ENCODE peak calls at places on chromosomes 6 and 20, in eight cellular contexts. N, I, E, K, F, Y, R and H are unnamed samples. For H3K27me3, the result is how much of the 10 kb centered on the place peaks cover.

GRCh38 chr6:129786548-129786947 is 74.6 kb downstream of the TMEM244 start:
- DNase-seq in R (no peak), F (no peak), I (no peak), N (no peak), E (no peak), Y (peak), K (peak), H (peak)

GRCh38 chr6:11139051-11139960 is 27.8 kb upstream of the ERVFRD-1 start:
- DNase-seq in K (peak), Y (peak), E (no peak), R (no peak), N (no peak), F (no peak), I (no peak), H (peak)

GRCh38 chr6:77416839-77417238 is 46.5 kb downstream of the HTR1B start:
- DNase-seq in K (no peak), Y (no peak), N (no peak), F (no peak), E (no peak), I (no peak), R (no peak), H (no peak)

GRCh38 chr6:12384417-12384912 is 94.3 kb downstream of the EDN1 start:
- DNase-seq in N (no peak), F (no peak), I (no peak), K (no peak), E (no peak), R (no peak), Y (no peak), H (no peak)

GRCh38 chr6:142207265-142207877 is 60.3 kb downstream of the VTA1 start:
- DNase-seq in I (peak), F (peak), Y (peak), N (peak), K (peak), R (peak), E (peak), H (peak)

GRCh38 chr6:99879431-99879830 is 114.6 kb downstream of the MCHR2 start:
- DNase-seq in K (no peak), I (no peak), E (no peak), R (no peak), F (no peak), N (no peak), Y (no peak), H (no peak)

GRCh38 chr6:157242791-157243190 is 80.5 kb downstream of the TMEM242 start:
- DNase-seq in K (no peak), Y (no peak), F (no peak), R (no peak), E (no peak), I (no peak), N (no peak), H (no peak)

GRCh38 chr6:138162104-138162946 is 586 bp downstream of the ARFGEF3 start:
- DNase-seq in K (peak), F (no peak), R (no peak), Y (no peak), E (no peak), N (no peak), I (peak), H (no peak)

GRCh38 chr6:81998432-81998831 is 246.0 kb upstream of the TENT5A start:
- DNase-seq in F (no peak), I (no peak), R (no peak), E (no peak), N (no peak), K (peak), Y (peak), H (peak)

GRCh38 chr6:44002071-44002590 is 125.1 kb downstream of the MRPL14 start:
- DNase-seq in Y (no peak), R (peak), I (peak), F (no peak), K (no peak), E (peak), N (no peak), H (no peak)

GRCh38 chr6:7112741-7113313 is 5.1 kb downstream of the RREB1 start:
- DNase-seq in E (peak), I (peak), N (no peak), Y (no peak), F (peak), R (peak), K (peak), H (no peak)

GRCh38 chr6:65937982-65938381 is 231.0 kb upstream of the EYS start:
- DNase-seq in E (no peak), K (no peak), N (no peak), R (no peak), F (peak), I (no peak), Y (no peak), H (no peak)

GRCh38 chr6:168299541-168300511 is 19.8 kb downstream of the DACT2 start:
- DNase-seq in R (no peak), F (no peak), E (no peak), N (no peak), K (no peak), I (no peak), Y (no peak), H (no peak)

GRCh38 chr20:50919567-50919966 is 11.7 kb downstream of the ADNP start:
- DNase-seq in F (no peak), K (peak), R (no peak), E (no peak), Y (peak), I (peak), N (no peak), H (no peak)

GRCh38 chr20:22729616-22730236 is 145.4 kb upstream of the FOXA2 start:
- DNase-seq in E (no peak), K (no peak), F (no peak), Y (no peak), I (no peak), R (no peak), N (no peak), H (no peak)

GRCh38 chr6:140857734-140858380 is 1274.9 kb upstream of the GJE1 start:
- DNase-seq in K (peak), R (no peak), Y (peak), N (peak), I (no peak), F (no peak), E (no peak), H (no peak)

GRCh38 chr6:35602133-35602946 is 86.4 kb downstream of the FKBP5 start:
- DNase-seq in Y (peak), E (no peak), R (no peak), N (no peak), F (no peak), I (no peak), K (peak), H (no peak)

GRCh38 chr20:34615477-34615876 is 57.0 kb downstream of the MAP1LC3A start:
- DNase-seq in R (no peak), E (no peak), K (peak), I (no peak), Y (peak), N (no peak), F (no peak), H (no peak)

GRCh38 chr6:149960488-149960887 is 3.3 kb upstream of the ULBP1 start:
- DNase-seq in Y (no peak), E (no peak), K (no peak), R (no peak), I (no peak), N (no peak), F (no peak), H (no peak)
- H3K27me3 ChIP-seq in Y (under half), E (half or more), K (under half), R (under half), I (under half), N (under half), F (under half), H (under half)

DNA sequence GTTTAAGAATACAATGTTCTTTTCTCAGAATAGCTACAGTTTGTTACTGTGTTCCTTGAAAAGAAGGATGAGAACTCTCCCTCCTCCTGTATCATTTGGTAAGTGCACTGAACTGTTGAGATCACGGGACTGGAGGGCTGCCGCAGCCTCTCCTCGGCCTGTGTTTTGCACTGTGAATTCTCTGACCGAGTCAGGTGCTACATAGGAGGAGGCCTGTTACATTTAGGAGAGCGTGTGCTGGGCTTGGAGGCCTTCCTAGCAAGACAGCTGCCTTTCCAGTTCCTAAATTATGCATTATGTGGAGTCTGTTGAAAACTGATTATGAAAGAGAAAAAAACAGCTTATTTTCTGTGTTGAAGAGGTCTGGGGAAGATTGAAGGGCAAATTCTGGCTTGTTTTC is 2.6 kb downstream of the TMC2 start:
- DNase-seq in N (no peak), F (no peak), E (no peak), K (no peak), R (no peak), I (no peak), Y (no peak), H (no peak)
- H3K27me3 ChIP-seq in N (half or more), F (under half), E (under half), K (under half), R (under half), I (under half), Y (half or more), H (under half)

GRCh38 chr20:57317316-57317788 is 12.3 kb upstream of the SPO11 start:
- DNase-seq in E (no peak), R (no peak), K (peak), F (no peak), Y (no peak), N (no peak), I (no peak), H (no peak)

GRCh38 chr20:57316795-57317201 is 12.8 kb upstream of the SPO11 start:
- DNase-seq in F (no peak), I (no peak), E (no peak), Y (no peak), R (no peak), K (no peak), N (no peak), H (no peak)

GRCh38 chr20:57315083-57315963 is 14.3 kb upstream of the SPO11 start:
- DNase-seq in R (no peak), F (no peak), I (no peak), N (no peak), E (no peak), Y (no peak), K (no peak), H (no peak)

GRCh38 chr20:57317789-57318371 is 11.7 kb upstream of the SPO11 start:
- DNase-seq in E (no peak), I (no peak), Y (no peak), N (no peak), F (no peak), R (no peak), K (no peak), H (no peak)

GRCh38 chr20:57315964-57316480 is 13.6 kb upstream of the SPO11 start:
- DNase-seq in Y (no peak), I (no peak), E (no peak), N (no peak), K (no peak), F (no peak), R (no peak), H (no peak)
- H3K27me3 ChIP-seq in Y (under half), I (under half), E (under half), N (under half), K (under half), F (under half), R (under half), H (under half)

GRCh38 chr20:63475209-63475608 is 2.8 kb upstream of the KCNQ2 start:
- DNase-seq in N (no peak), K (peak), R (peak), Y (peak), E (no peak), F (no peak), I (no peak), H (no peak)
- H3K27me3 ChIP-seq in N (half or more), K (under half), R (under half), Y (half or more), E (under half), F (under half), I (under half), H (half or more)

DNA sequence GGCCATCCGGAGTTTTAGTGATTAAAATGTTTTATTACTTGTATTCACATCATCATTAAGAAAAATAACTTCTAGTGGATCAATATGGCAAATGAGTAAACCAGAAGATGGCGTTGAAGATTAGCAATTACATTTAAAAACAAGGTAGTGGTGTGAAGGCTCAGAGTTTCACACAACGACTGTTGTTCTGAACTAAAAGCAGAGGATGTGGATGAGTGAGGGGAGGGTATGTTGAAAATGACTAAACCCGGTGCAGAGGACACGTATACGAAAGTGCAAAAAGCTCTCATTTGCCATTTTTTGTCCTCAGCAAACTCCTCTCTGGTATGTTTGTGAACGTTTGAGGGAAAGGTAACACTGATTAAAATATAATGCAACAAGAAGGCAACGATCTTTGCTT is 1.9 kb upstream of the IRF4 start:
- DNase-seq in F (no peak), N (no peak), E (no peak), K (no peak), R (no peak), Y (no peak), I (no peak), H (no peak)
- H3K27me3 ChIP-seq in F (under half), N (under half), E (half or more), K (under half), R (under half), Y (half or more), I (under half), H (half or more)

DNA sequence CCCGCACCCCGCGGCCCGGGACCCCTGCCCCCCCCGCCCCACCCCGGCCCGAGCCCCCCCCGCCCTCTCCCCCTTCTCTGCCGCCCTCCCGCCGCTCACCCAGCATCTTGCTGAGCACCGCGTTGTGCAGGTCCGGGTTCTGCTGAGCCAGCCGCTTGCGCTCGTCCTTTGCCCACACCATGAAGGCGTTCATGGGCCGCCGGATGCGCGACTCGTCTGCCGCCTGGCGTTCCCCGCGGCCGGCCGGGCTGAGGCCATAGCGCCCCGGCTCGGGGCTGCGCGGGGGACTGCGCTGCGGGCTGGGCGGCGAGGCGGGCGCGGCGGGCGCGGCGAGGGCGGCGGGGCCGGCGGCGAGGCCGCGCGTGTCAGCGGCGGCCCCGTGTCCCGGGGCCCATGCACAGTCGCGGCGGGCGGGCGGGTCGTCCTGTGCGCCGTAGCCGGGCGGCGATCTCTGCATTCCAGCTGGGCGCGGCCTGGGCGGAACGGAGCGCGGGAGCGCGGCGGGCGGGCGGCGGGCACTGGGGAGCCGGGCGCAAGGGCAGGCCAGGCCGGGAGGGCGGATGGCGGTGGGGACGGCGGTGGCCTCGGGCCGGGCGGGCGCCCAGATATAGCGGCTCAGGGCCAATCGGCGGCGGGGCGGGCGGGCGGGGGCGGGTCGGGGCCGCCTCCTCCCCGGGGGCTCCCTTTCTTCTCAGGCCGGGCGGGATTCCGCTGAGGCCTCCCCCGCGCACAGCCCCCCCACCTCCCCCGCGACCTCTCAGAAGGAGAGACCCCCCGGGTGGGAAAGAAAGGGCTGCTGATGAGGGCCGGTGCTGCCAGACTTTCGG is at the start of gene SOX18:
- DNase-seq in Y (peak), N (no peak), E (no peak), I (no peak), K (no peak), F (peak), R (peak), H (peak)
- H3K27me3 ChIP-seq in Y (half or more), N (half or more), E (under half), I (under half), K (under half), F (under half), R (under half), H (under half)

DNA sequence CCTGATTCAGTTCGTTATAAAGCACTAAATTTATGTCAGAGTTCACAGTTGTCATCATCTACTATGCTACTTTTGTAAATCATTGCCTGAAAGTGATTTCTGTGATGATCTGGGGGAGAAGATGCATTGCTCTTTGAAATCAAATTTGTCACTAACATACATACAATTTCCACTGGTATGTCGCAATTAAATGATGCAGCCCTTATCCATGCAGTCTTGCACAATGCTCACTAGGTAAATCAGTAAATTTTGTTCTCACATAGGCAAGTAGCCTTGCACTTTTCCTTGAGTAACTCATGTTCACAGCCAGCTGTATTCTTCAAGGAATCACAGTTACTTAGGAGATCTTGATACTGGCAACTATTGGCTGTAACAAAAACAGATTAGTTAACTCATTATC is 20.8 kb downstream of the CRISP2 start:
- DNase-seq in F (no peak), K (peak), Y (no peak), E (no peak), I (no peak), N (no peak), R (no peak), H (no peak)
- H3K27me3 ChIP-seq in F (under half), K (under half), Y (under half), E (under half), I (under half), N (under half), R (under half), H (under half)

GRCh38 chr20:56820984-56821383 is 191.9 kb downstream of the TFAP2C start:
- DNase-seq in Y (no peak), E (no peak), R (no peak), N (no peak), I (no peak), K (no peak), F (no peak), H (no peak)
- H3K27me3 ChIP-seq in Y (under half), E (half or more), R (under half), N (under half), I (under half), K (under half), F (under half), H (half or more)

DNA sequence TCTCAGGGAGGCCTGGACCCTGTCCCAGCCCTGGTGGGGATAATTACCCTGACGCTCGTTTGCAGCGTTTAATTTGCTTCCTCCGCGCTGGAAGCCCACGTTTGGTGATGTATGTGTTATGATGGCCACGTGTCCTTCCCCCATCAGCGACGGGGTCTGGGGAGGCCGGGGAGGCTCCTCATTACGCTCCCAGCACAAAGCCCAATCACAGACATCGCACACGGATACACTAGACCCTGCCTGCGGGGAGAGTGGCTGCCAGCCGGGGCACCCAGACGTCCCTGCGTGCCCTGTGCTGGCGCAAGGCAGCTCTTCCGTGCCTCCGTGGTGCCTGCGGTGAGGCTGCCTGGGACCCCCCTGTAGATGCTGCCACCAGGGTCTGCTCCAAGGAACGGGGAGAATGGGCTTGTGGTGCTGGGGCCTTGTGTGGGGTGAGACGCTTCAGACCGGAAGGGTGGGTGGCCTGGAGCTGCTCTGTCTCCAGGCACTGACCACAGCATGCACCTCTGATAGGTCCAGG is 10.3 kb upstream of the CHRNA4 start:
- DNase-seq in E (no peak), I (no peak), N (no peak), Y (no peak), R (no peak), F (peak), K (no peak), H (no peak)
- H3K27me3 ChIP-seq in E (under half), I (under half), N (under half), Y (half or more), R (under half), F (under half), K (under half), H (half or more)